ENCODE peak calls at places on chromosome 13, in six cellular contexts. One of them, this sample, is unnamed.

GRCh38 chr13:32228330-32229041 is 86.7 kb downstream of the ZAR1L start:
- DNase-seq in PC-9: no peak
- DNase-seq in GM23338: peak; percentile 36
- DNase-seq in K562: no peak
- DNase-seq in SK-N-SH: no peak
- DNase-seq in OCI-LY7: no peak
- DNase-seq in this sample: no peak

GRCh38 chr13:65028101-65028500 is 2202.0 kb downstream of the PCDH9 start:
- DNase-seq in OCI-LY7: no peak
- DNase-seq in GM23338: no peak
- DNase-seq in K562: no peak
- DNase-seq in PC-9: no peak
- DNase-seq in SK-N-SH: no peak
- DNase-seq in this sample: no peak

GRCh38 chr13:46160474-46161066 is 21.4 kb downstream of the LCP1 start:
- DNase-seq in K562: peak; percentile 55
- DNase-seq in PC-9: no peak
- DNase-seq in GM23338: peak; percentile 79
- DNase-seq in SK-N-SH: peak; percentile 75
- DNase-seq in OCI-LY7: peak; percentile 69
- DNase-seq in this sample: no peak

GRCh38 chr13:44046428-44046827 is 166.7 kb downstream of the LACC1 start:
- DNase-seq in OCI-LY7: no peak
- DNase-seq in SK-N-SH: no peak
- DNase-seq in GM23338: no peak
- DNase-seq in PC-9: no peak
- DNase-seq in K562: no peak
- DNase-seq in this sample: no peak

GRCh38 chr13:30737511-30738342 is 2.4 kb downstream of the ALOX5AP start:
- DNase-seq in OCI-LY7: peak; percentile 71
- DNase-seq in K562: no peak
- DNase-seq in GM23338: no peak
- DNase-seq in PC-9: no peak
- DNase-seq in SK-N-SH: no peak
- DNase-seq in this sample: no peak

GRCh38 chr13:23440821-23441608 is 7.5 kb upstream of the SACS start:
- DNase-seq in K562: no peak
- DNase-seq in GM23338: no peak
- DNase-seq in SK-N-SH: no peak
- DNase-seq in PC-9: no peak
- DNase-seq in OCI-LY7: no peak
- DNase-seq in this sample: no peak

GRCh38 chr13:78596701-78597550 is 6.4 kb downstream of the POU4F1 start:
- DNase-seq in GM23338: peak; percentile 71
- DNase-seq in OCI-LY7: no peak
- DNase-seq in PC-9: no peak
- DNase-seq in SK-N-SH: no peak
- DNase-seq in K562: no peak
- DNase-seq in this sample: peak; percentile 65

GRCh38 chr13:43572601-43573360 is 214.0 kb downstream of the ENOX1 start:
- DNase-seq in OCI-LY7: no peak
- DNase-seq in GM23338: no peak
- DNase-seq in K562: no peak
- DNase-seq in PC-9: peak; percentile 43
- DNase-seq in SK-N-SH: no peak
- DNase-seq in this sample: no peak

GRCh38 chr13:103663996-103664395 is 597.8 kb upstream of the SLC10A2 start:
- DNase-seq in SK-N-SH: no peak
- DNase-seq in GM23338: no peak
- DNase-seq in OCI-LY7: no peak
- DNase-seq in K562: no peak
- DNase-seq in PC-9: no peak
- DNase-seq in this sample: no peak

GRCh38 chr13:28429685-28430290 is 65.1 kb downstream of the FLT1 start:
- DNase-seq in SK-N-SH: no peak
- DNase-seq in K562: no peak
- DNase-seq in PC-9: no peak
- DNase-seq in GM23338: peak; percentile 96
- DNase-seq in OCI-LY7: peak; percentile 91
- DNase-seq in this sample: peak; percentile 87

GRCh38 chr13:28425796-28426195 is 69.1 kb downstream of the FLT1 start:
- DNase-seq in K562: no peak
- DNase-seq in OCI-LY7: no peak
- DNase-seq in SK-N-SH: no peak
- DNase-seq in GM23338: no peak
- DNase-seq in PC-9: no peak
- DNase-seq in this sample: no peak

GRCh38 chr13:28434934-28435333 is 60.0 kb downstream of the FLT1 start:
- DNase-seq in K562: no peak
- DNase-seq in OCI-LY7: no peak
- DNase-seq in SK-N-SH: no peak
- DNase-seq in PC-9: no peak
- DNase-seq in GM23338: no peak
- DNase-seq in this sample: no peak

GRCh38 chr13:28429096-28429495 is 65.8 kb downstream of the FLT1 start:
- DNase-seq in GM23338: peak; percentile 51
- DNase-seq in PC-9: no peak
- DNase-seq in OCI-LY7: no peak
- DNase-seq in SK-N-SH: no peak
- DNase-seq in K562: no peak
- DNase-seq in this sample: no peak
- TF ChIP-seq CTCF in GM23338: no peak
- TF ChIP-seq CTCF in PC-9: no peak
- TF ChIP-seq CTCF in OCI-LY7: no peak
- TF ChIP-seq CTCF in SK-N-SH: no peak
- TF ChIP-seq CTCF in K562: no peak
- TF ChIP-seq CTCF in this sample: no peak

GRCh38 chr13:21176982-21177284 is 475 bp downstream of the MRPL57 start:
- DNase-seq in SK-N-SH: no peak
- DNase-seq in K562: no peak
- DNase-seq in OCI-LY7: no peak
- DNase-seq in PC-9: no peak
- DNase-seq in GM23338: no peak
- DNase-seq in this sample: no peak
- H3K79me2 ChIP-seq in SK-N-SH: peaks cover 62% of the 10 kb centered on the region
- H3K79me2 ChIP-seq in K562: peaks cover 58% of the 10 kb centered on the region
- H3K79me2 ChIP-seq in OCI-LY7: peaks cover 65% of the 10 kb centered on the region
- H3K79me2 ChIP-seq in PC-9: peaks cover 60% of the 10 kb centered on the region
- H3K79me2 ChIP-seq in GM23338: peaks cover 58% of the 10 kb centered on the region
- H3K79me2 ChIP-seq in this sample: peaks cover 18% of the 10 kb centered on the region

GRCh38 chr13:73248711-73249580 is 190.1 kb downstream of the KLF5 start:
- DNase-seq in OCI-LY7: no peak
- DNase-seq in K562: no peak
- DNase-seq in SK-N-SH: peak; percentile 31
- DNase-seq in PC-9: peak; percentile 89
- DNase-seq in GM23338: peak; percentile 18
- DNase-seq in this sample: peak; percentile 33
- TF ChIP-seq CTCF in OCI-LY7: no peak
- TF ChIP-seq CTCF in K562: no peak
- TF ChIP-seq CTCF in SK-N-SH: no peak
- TF ChIP-seq CTCF in PC-9: no peak
- TF ChIP-seq CTCF in GM23338: no peak
- TF ChIP-seq CTCF in this sample: no peak

DNA sequence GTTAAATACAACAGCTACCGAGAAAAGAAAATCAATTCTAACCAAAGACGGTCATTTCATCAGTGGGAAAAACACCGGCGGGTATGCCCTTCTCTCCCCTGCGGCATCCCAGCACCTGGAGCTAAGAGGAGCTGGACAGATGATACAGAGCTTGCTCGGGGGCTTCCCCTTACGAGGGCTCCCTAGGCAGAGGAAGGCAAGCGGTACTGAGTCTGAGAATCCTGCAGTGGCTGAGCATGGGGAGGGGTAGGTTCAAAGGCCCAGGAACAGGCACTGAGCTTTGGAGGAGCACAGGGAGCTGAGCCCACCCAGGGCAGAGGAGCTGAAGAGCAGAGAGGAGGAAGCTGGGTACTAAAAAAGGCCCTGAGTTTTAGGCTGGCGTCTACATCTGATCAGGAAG is 12.7 kb downstream of the STK24 start:
- DNase-seq in SK-N-SH: no peak
- DNase-seq in K562: no peak
- DNase-seq in OCI-LY7: no peak
- DNase-seq in GM23338: no peak
- DNase-seq in PC-9: no peak
- DNase-seq in this sample: no peak
- H3K79me2 ChIP-seq in SK-N-SH: peaks cover 98% of the 10 kb centered on the region
- H3K79me2 ChIP-seq in K562: peaks cover 93% of the 10 kb centered on the region
- H3K79me2 ChIP-seq in OCI-LY7: peaks cover 100% of the 10 kb centered on the region
- H3K79me2 ChIP-seq in GM23338: peaks cover 100% of the 10 kb centered on the region
- H3K79me2 ChIP-seq in PC-9: peaks cover 100% of the 10 kb centered on the region
- H3K79me2 ChIP-seq in this sample: peaks cover 65% of the 10 kb centered on the region

DNA sequence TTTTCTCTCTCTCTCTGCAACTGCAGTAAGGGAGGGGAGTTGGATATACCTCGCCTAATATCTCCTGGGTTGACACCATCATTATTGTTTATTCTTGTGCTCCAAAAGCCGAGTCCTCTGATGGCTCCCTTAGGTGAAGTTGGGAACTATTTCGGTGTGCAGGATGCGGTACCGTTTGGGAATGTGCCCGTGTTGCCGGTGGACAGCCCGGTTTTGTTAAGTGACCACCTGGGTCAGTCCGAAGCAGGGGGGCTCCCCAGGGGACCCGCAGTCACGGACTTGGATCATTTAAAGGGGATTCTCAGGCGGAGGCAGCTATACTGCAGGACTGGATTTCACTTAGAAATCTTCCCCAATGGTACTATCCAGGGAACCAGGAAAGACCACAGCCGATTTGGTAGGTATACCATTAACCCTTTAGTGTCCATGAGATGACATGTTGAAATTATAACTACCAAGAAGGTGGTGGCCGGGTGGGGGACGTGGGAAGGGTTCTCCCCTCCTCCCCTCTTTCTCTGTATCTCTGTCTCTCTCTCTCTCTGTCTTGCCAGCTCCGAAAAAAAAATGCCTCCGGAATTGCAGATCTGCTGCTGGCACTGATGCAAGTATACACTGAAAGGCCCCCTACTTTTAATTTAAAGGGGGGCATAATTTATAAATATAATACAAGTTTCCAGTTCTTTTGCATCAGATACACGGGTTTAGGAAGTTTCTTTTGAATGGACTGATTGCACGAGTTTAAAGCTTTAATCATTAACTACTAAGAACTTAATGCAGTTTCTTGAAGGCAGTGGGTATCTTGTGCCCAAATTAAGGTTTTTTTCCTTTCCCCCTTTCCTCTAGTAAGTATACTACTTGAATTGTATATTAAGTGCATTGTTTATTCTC is 1.2 kb downstream of the FGF9 start:
- DNase-seq in OCI-LY7: peak; percentile 14
- DNase-seq in SK-N-SH: peak; percentile 31
- DNase-seq in GM23338: peak; percentile 46
- DNase-seq in K562: no peak
- DNase-seq in PC-9: no peak
- DNase-seq in this sample: no peak
- TF ChIP-seq CTCF in OCI-LY7: no peak
- TF ChIP-seq CTCF in SK-N-SH: no peak
- TF ChIP-seq CTCF in GM23338: no peak
- TF ChIP-seq CTCF in K562: no peak
- TF ChIP-seq CTCF in PC-9: no peak
- TF ChIP-seq CTCF in this sample: no peak

GRCh38 chr13:20882206-20882605 is 20.3 kb downstream of the XPO4 start:
- DNase-seq in PC-9: no peak
- DNase-seq in OCI-LY7: no peak
- DNase-seq in GM23338: peak; percentile 72
- DNase-seq in K562: no peak
- DNase-seq in SK-N-SH: no peak
- DNase-seq in this sample: peak; percentile 56
- H3K79me2 ChIP-seq in PC-9: peaks cover 100% of the 10 kb centered on the region
- H3K79me2 ChIP-seq in OCI-LY7: peaks cover 99% of the 10 kb centered on the region
- H3K79me2 ChIP-seq in GM23338: peaks cover 100% of the 10 kb centered on the region
- H3K79me2 ChIP-seq in K562: peaks cover 98% of the 10 kb centered on the region
- H3K79me2 ChIP-seq in SK-N-SH: peaks cover 100% of the 10 kb centered on the region
- H3K79me2 ChIP-seq in this sample: peaks cover 35% of the 10 kb centered on the region

DNA sequence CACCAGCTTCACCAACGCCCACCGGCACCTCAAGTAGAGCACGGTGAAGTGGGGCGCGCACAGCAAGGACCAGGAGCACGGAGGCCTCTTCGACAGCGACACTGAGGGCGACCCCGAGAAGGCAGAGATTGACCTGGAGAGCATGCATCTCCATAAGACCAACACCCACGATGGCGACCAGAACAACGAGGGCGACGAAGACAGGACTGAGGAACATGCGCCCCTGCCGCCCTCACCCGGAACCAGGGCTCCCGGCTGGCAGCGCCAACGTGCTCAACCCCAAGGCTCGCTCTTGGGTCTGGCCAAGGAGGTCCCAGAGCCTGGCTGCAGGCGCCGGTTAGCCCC is 18.5 kb upstream of the RNF17 start:
- DNase-seq in SK-N-SH: no peak
- DNase-seq in PC-9: no peak
- DNase-seq in GM23338: peak; percentile 22
- DNase-seq in OCI-LY7: no peak
- DNase-seq in K562: no peak
- DNase-seq in this sample: no peak
- TF ChIP-seq CTCF in SK-N-SH: no peak
- TF ChIP-seq CTCF in PC-9: no peak
- TF ChIP-seq CTCF in GM23338: no peak
- TF ChIP-seq CTCF in OCI-LY7: no peak
- TF ChIP-seq CTCF in K562: no peak
- TF ChIP-seq CTCF in this sample: no peak

This sample was measured in H9.